ENCODE peak calls at places on chromosomes 5 and 9, in five cellular contexts. Z is osteocyte; A is heart right ventricle; G is central memory CD4-positive, alpha-beta T cell; S is anterior cingulate cortex. T is an unnamed sample.

GRCh38 chr5:170597876-170598275 is 94.1 kb downstream of the KCNIP1 start:
- DNase-seq in G (no peak), Z (no peak), S (no peak), A (no peak), T (no peak)

GRCh38 chr5:14066326-14066725 is 76.8 kb upstream of the TRIO start:
- DNase-seq in Z (no peak), A (no peak), G (no peak), S (no peak), T (no peak)

GRCh38 chr5:43769576-43770352 is 166.8 kb downstream of the NNT start:
- DNase-seq in Z (no peak), A (no peak), S (no peak), G (no peak), T (no peak)

GRCh38 chr5:10286552-10287227 is 21.0 kb downstream of the CMBL start:
- DNase-seq in S (no peak), G (no peak), Z (no peak), A (no peak), T (no peak)

GRCh38 chr9:132978451-132979087 is at the start of gene GFI1B:
- DNase-seq in Z (no peak), A (no peak), G (no peak), S (no peak), T (no peak)

GRCh38 chr5:154179846-154180710 is 10.5 kb upstream of the GALNT10 start:
- DNase-seq in A (no peak), S (no peak), G (peak), Z (no peak), T (peak)

GRCh38 chr9:89065921-89066320 is 74.7 kb downstream of the S1PR3 start:
- DNase-seq in Z (no peak), G (no peak), S (no peak), A (no peak), T (no peak)

GRCh38 chr5:123813937-123814624 is 302.1 kb downstream of the CSNK1G3 start:
- DNase-seq in A (no peak), G (no peak), S (no peak), Z (no peak), T (peak)

T was measured in NCI-H1105.